ENCODE peak calls at places on chromosomes 2 and 18, in eight cellular contexts. D is amniotic stem cell; N is mesothelial cell of epicardium; C is activated CD4-positive, alpha-beta T cell treated with anti-CD3 and anti-CD28 coated beads for 1 hour; T is iPS-NIHi11; G is AG04449; E is activated T-cell treated with anti-CD3 and anti-CD28 coated beads for 48 hours; Y is T-helper 9 cell. F is an unnamed sample.

GRCh38 chr2:237732790-237733349 is 65.7 kb upstream of the RBM44 start:
- DNase-seq in D (no peak), N (no peak), C (no peak), T (no peak), G (no peak), E (no peak), Y (no peak), F (no peak)

GRCh38 chr2:135563793-135564192 is 32.5 kb downstream of the R3HDM1 start:
- DNase-seq in D (no peak), N (no peak), C (no peak), T (no peak), G (no peak), E (no peak), Y (no peak), F (no peak)

GRCh38 chr2:1784087-1784486 is 39.8 kb upstream of the PXDN start:
- DNase-seq in D (no peak), N (no peak), C (no peak), T (no peak), G (no peak), E (no peak), Y (no peak), F (no peak)

GRCh38 chr2:41936751-41937463 is 110.9 kb upstream of the PKDCC start:
- DNase-seq in D (no peak), N (no peak), C (no peak), T (no peak), G (no peak), E (no peak), Y (no peak), F (no peak)

GRCh38 chr18:13229021-13229671 is 10.6 kb downstream of the LDLRAD4 start:
- DNase-seq in D (no peak), N (no peak), C (no peak), T (no peak), G (no peak), E (no peak), Y (no peak), F (no peak)

GRCh38 chr2:28543316-28544068 is 47.6 kb downstream of the PLB1 start:
- DNase-seq in D (no peak), N (no peak), C (no peak), T (no peak), G (no peak), E (no peak), Y (no peak), F (no peak)

GRCh38 chr2:17104454-17104853 is 413.8 kb downstream of the RAD51AP2 start:
- DNase-seq in D (no peak), N (no peak), C (no peak), T (no peak), G (peak), E (no peak), Y (no peak), F (no peak)

GRCh38 chr2:27496357-27497287 is at the start of gene GCKR:
- DNase-seq in D (no peak), N (no peak), C (no peak), T (no peak), G (peak), E (no peak), Y (no peak), F (no peak)

GRCh38 chr2:220814441-220814840 is 757.7 kb downstream of the EPHA4 start:
- DNase-seq in D (no peak), N (no peak), C (no peak), T (no peak), G (no peak), E (no peak), Y (no peak), F (no peak)

GRCh38 chr2:144466637-144467036 is 53.3 kb downstream of the ZEB2 start:
- DNase-seq in D (no peak), N (no peak), C (no peak), T (no peak), G (no peak), E (no peak), Y (no peak), F (peak)

GRCh38 chr2:221289389-221289788 is 282.7 kb downstream of the EPHA4 start:
- DNase-seq in D (no peak), N (no peak), C (no peak), T (no peak), G (no peak), E (no peak), Y (no peak), F (no peak)

GRCh38 chr2:150485871-150486538 is 1.5 kb downstream of the RND3 start:
- DNase-seq in D (peak), N (peak), C (no peak), T (peak), G (no peak), E (no peak), Y (no peak), F (no peak)

GRCh38 chr2:106197878-106198277 is 3.8 kb upstream of the UXS1 start:
- DNase-seq in D (peak), N (no peak), C (no peak), T (no peak), G (peak), E (no peak), Y (no peak), F (peak)

GRCh38 chr2:200179201-200179600 is 127.3 kb upstream of the SPATS2L start:
- DNase-seq in D (no peak), N (no peak), C (no peak), T (no peak), G (no peak), E (no peak), Y (no peak), F (no peak)

GRCh38 chr2:25063876-25064660 is 22.2 kb downstream of the EFR3B start:
- DNase-seq in D (no peak), N (no peak), C (no peak), T (no peak), G (no peak), E (no peak), Y (no peak), F (no peak)

GRCh38 chr2:1766851-1767771 is 22.8 kb upstream of the PXDN start:
- DNase-seq in D (no peak), N (no peak), C (no peak), T (no peak), G (no peak), E (no peak), Y (no peak), F (no peak)

GRCh38 chr2:45862843-45863242 is 211.4 kb downstream of the PRKCE start:
- DNase-seq in D (no peak), N (no peak), C (no peak), T (no peak), G (no peak), E (no peak), Y (no peak), F (no peak)

GRCh38 chr18:59954746-59955145 is 55.0 kb downstream of the PMAIP1 start:
- DNase-seq in D (peak), N (no peak), C (no peak), T (no peak), G (peak), E (no peak), Y (no peak), F (peak)

GRCh38 chr2:20624156-20624883 is 26.6 kb downstream of the HS1BP3 start:
- DNase-seq in D (no peak), N (no peak), C (no peak), T (no peak), G (no peak), E (no peak), Y (no peak), F (no peak)

GRCh38 chr18:70228546-70228945 is 23.1 kb upstream of the RTTN start:
- DNase-seq in D (no peak), N (no peak), C (no peak), T (no peak), G (no peak), E (no peak), Y (no peak), F (no peak)

GRCh38 chr18:63788447-63789096 is 13.4 kb downstream of the SERPINB7 start:
- DNase-seq in D (peak), N (no peak), C (no peak), T (no peak), G (peak), E (peak), Y (no peak), F (peak)

GRCh38 chr2:60780741-60781140 is 24.7 kb downstream of the PAPOLG start:
- DNase-seq in D (no peak), N (no peak), C (no peak), T (no peak), G (no peak), E (no peak), Y (no peak), F (no peak)

GRCh38 chr2:30358822-30359221 is 88.2 kb upstream of the LCLAT1 start:
- DNase-seq in D (no peak), N (no peak), C (no peak), T (no peak), G (no peak), E (no peak), Y (no peak), F (no peak)

GRCh38 chr2:23632386-23632785 is 247.4 kb downstream of the KLHL29 start:
- DNase-seq in D (no peak), N (no peak), C (no peak), T (no peak), G (no peak), E (no peak), Y (no peak), F (no peak)

GRCh38 chr18:73626859-73627258 is 520.8 kb downstream of the FBXO15 start:
- DNase-seq in D (no peak), N (no peak), C (no peak), T (no peak), G (no peak), E (no peak), Y (no peak), F (no peak)

GRCh38 chr2:191255756-191256312 is 10.6 kb downstream of the MYO1B start:
- DNase-seq in D (no peak), N (no peak), C (no peak), T (no peak), G (no peak), E (no peak), Y (no peak), F (no peak)

GRCh38 chr2:65974067-65974723 is 460.7 kb upstream of the MEIS1 start:
- DNase-seq in D (no peak), N (no peak), C (no peak), T (no peak), G (no peak), E (no peak), Y (no peak), F (no peak)

GRCh38 chr2:238493880-238494572 is 67.3 kb downstream of the ASB1 start:
- DNase-seq in D (no peak), N (no peak), C (no peak), T (no peak), G (no peak), E (peak), Y (no peak), F (no peak)

GRCh38 chr2:47819834-47820233 is 36.9 kb downstream of the MSH6 start:
- DNase-seq in D (no peak), N (no peak), C (no peak), T (no peak), G (no peak), E (no peak), Y (no peak), F (no peak)